ENCODE peak calls at places on chromosome 12, in eight cellular contexts. One of them, this sample, is unnamed.

GRCh38 chr12:101018540-101018939 is 191.5 kb downstream of the SLC5A8 start:
- DNase-seq in heart left ventricle: no peak
- DNase-seq in amygdala: no peak
- DNase-seq in activated T-cell treated with anti-CD3 and anti-CD28 coated beads for 1 hour: no peak
- DNase-seq in myocyte: peak
- DNase-seq in H54: peak
- DNase-seq in T-helper 17 cell: no peak
- DNase-seq in body of pancreas: peak
- DNase-seq in this sample: no peak

GRCh38 chr12:130433834-130434233 is 96.1 kb downstream of the PIWIL1 start:
- DNase-seq in heart left ventricle: no peak
- DNase-seq in amygdala: no peak
- DNase-seq in activated T-cell treated with anti-CD3 and anti-CD28 coated beads for 1 hour: no peak
- DNase-seq in myocyte: no peak
- DNase-seq in H54: no peak
- DNase-seq in T-helper 17 cell: no peak
- DNase-seq in body of pancreas: no peak
- DNase-seq in this sample: no peak

GRCh38 chr12:43551271-43551970 is 582 bp downstream of the ADAMTS20 start:
- DNase-seq in heart left ventricle: peak
- DNase-seq in amygdala: no peak
- DNase-seq in activated T-cell treated with anti-CD3 and anti-CD28 coated beads for 1 hour: no peak
- DNase-seq in myocyte: peak
- DNase-seq in H54: no peak
- DNase-seq in T-helper 17 cell: no peak
- DNase-seq in body of pancreas: no peak
- DNase-seq in this sample: no peak

GRCh38 chr12:115010324-115010995 is 326.5 kb upstream of the TBX3 start:
- DNase-seq in heart left ventricle: no peak
- DNase-seq in amygdala: no peak
- DNase-seq in activated T-cell treated with anti-CD3 and anti-CD28 coated beads for 1 hour: no peak
- DNase-seq in myocyte: no peak
- DNase-seq in H54: no peak
- DNase-seq in T-helper 17 cell: no peak
- DNase-seq in body of pancreas: no peak
- DNase-seq in this sample: no peak

GRCh38 chr12:59389968-59390576 is 205.8 kb upstream of the SLC16A7 start:
- DNase-seq in heart left ventricle: peak
- DNase-seq in amygdala: no peak
- DNase-seq in activated T-cell treated with anti-CD3 and anti-CD28 coated beads for 1 hour: no peak
- DNase-seq in myocyte: no peak
- DNase-seq in H54: no peak
- DNase-seq in T-helper 17 cell: no peak
- DNase-seq in body of pancreas: no peak
- DNase-seq in this sample: no peak

GRCh38 chr12:92955997-92956663 is 27.0 kb upstream of the EEA1 start:
- DNase-seq in heart left ventricle: no peak
- DNase-seq in amygdala: no peak
- DNase-seq in activated T-cell treated with anti-CD3 and anti-CD28 coated beads for 1 hour: no peak
- DNase-seq in myocyte: no peak
- DNase-seq in H54: no peak
- DNase-seq in T-helper 17 cell: no peak
- DNase-seq in body of pancreas: no peak
- DNase-seq in this sample: no peak

GRCh38 chr12:49233842-49234526 is 30.9 kb upstream of the TUBA1C start:
- DNase-seq in heart left ventricle: peak
- DNase-seq in amygdala: no peak
- DNase-seq in activated T-cell treated with anti-CD3 and anti-CD28 coated beads for 1 hour: no peak
- DNase-seq in myocyte: no peak
- DNase-seq in H54: no peak
- DNase-seq in T-helper 17 cell: no peak
- DNase-seq in body of pancreas: peak
- DNase-seq in this sample: peak

GRCh38 chr12:20950248-20950647 is 139.7 kb downstream of the SLCO1B3 start:
- DNase-seq in heart left ventricle: no peak
- DNase-seq in amygdala: no peak
- DNase-seq in activated T-cell treated with anti-CD3 and anti-CD28 coated beads for 1 hour: no peak
- DNase-seq in myocyte: peak
- DNase-seq in H54: no peak
- DNase-seq in T-helper 17 cell: no peak
- DNase-seq in body of pancreas: peak
- DNase-seq in this sample: no peak

GRCh38 chr12:61854902-61855301 is 405.3 kb upstream of the USP15 start:
- DNase-seq in heart left ventricle: no peak
- DNase-seq in amygdala: no peak
- DNase-seq in activated T-cell treated with anti-CD3 and anti-CD28 coated beads for 1 hour: no peak
- DNase-seq in myocyte: no peak
- DNase-seq in H54: no peak
- DNase-seq in T-helper 17 cell: no peak
- DNase-seq in body of pancreas: no peak
- DNase-seq in this sample: no peak

GRCh38 chr12:11641522-11641921 is 8.0 kb upstream of the ETV6 start:
- DNase-seq in heart left ventricle: no peak
- DNase-seq in amygdala: no peak
- DNase-seq in activated T-cell treated with anti-CD3 and anti-CD28 coated beads for 1 hour: no peak
- DNase-seq in myocyte: peak
- DNase-seq in H54: no peak
- DNase-seq in T-helper 17 cell: no peak
- DNase-seq in body of pancreas: no peak
- DNase-seq in this sample: no peak

GRCh38 chr12:76422154-76422877 is 74.1 kb upstream of the BBS10 start:
- DNase-seq in heart left ventricle: no peak
- DNase-seq in amygdala: no peak
- DNase-seq in activated T-cell treated with anti-CD3 and anti-CD28 coated beads for 1 hour: no peak
- DNase-seq in myocyte: no peak
- DNase-seq in H54: no peak
- DNase-seq in T-helper 17 cell: no peak
- DNase-seq in body of pancreas: no peak
- DNase-seq in this sample: no peak

GRCh38 chr12:113537751-113538087 is 66.0 kb upstream of the LHX5 start:
- DNase-seq in heart left ventricle: no peak
- DNase-seq in amygdala: no peak
- DNase-seq in activated T-cell treated with anti-CD3 and anti-CD28 coated beads for 1 hour: no peak
- DNase-seq in myocyte: no peak
- DNase-seq in H54: no peak
- DNase-seq in T-helper 17 cell: no peak
- DNase-seq in body of pancreas: no peak
- DNase-seq in this sample: no peak

This sample was measured in stimulated activated CD8-positive, alpha-beta memory T cell treated with anti-CD3 and anti-CD28 coated beads, Interleukin-4, amount 100 ng/mL, for 24 hours.